ENCODE peak calls at places on chromosomes 16 and 17, in seven cellular contexts. One of them, this sample, is unnamed.
A peak's percentile ranks its signal among the peaks of the same experiment; 100 is the strongest.

GRCh38 chr17:17109896-17110295 is 67.6 kb downstream of the MPRIP start:
- DNase-seq in activated naive CD4-positive, alpha-beta T cell treated with anti-CD3 and anti-CD28 coated beads for 36 hours: peak; percentile 29
- DNase-seq in GM18507: no peak
- DNase-seq in T-cell: peak; percentile 35
- DNase-seq in psoas muscle: peak; percentile 56
- DNase-seq in GM23248: no peak
- DNase-seq in mesendoderm: no peak
- DNase-seq in this sample: no peak

GRCh38 chr17:76793775-76794174 is 55.9 kb downstream of the MFSD11 start:
- DNase-seq in GM18507: no peak
- DNase-seq in psoas muscle: no peak
- DNase-seq in mesendoderm: peak; percentile 80
- DNase-seq in GM23248: peak; percentile 40
- DNase-seq in activated naive CD4-positive, alpha-beta T cell treated with anti-CD3 and anti-CD28 coated beads for 36 hours: peak; percentile 26
- DNase-seq in T-cell: no peak
- DNase-seq in this sample: peak; percentile 73

GRCh38 chr16:83403751-83404150 is 404.0 kb upstream of the HSBP1 start:
- DNase-seq in mesendoderm: no peak
- DNase-seq in T-cell: no peak
- DNase-seq in GM18507: no peak
- DNase-seq in activated naive CD4-positive, alpha-beta T cell treated with anti-CD3 and anti-CD28 coated beads for 36 hours: no peak
- DNase-seq in psoas muscle: no peak
- DNase-seq in GM23248: peak; percentile 90
- DNase-seq in this sample: peak; percentile 87

GRCh38 chr17:14118951-14119350 is 49.6 kb downstream of the COX10 start:
- DNase-seq in psoas muscle: no peak
- DNase-seq in GM23248: no peak
- DNase-seq in activated naive CD4-positive, alpha-beta T cell treated with anti-CD3 and anti-CD28 coated beads for 36 hours: peak; percentile 37
- DNase-seq in GM18507: no peak
- DNase-seq in mesendoderm: no peak
- DNase-seq in T-cell: no peak
- DNase-seq in this sample: no peak

GRCh38 chr16:78488461-78488860 is 389.0 kb downstream of the WWOX start:
- DNase-seq in activated naive CD4-positive, alpha-beta T cell treated with anti-CD3 and anti-CD28 coated beads for 36 hours: no peak
- DNase-seq in GM23248: no peak
- DNase-seq in GM18507: no peak
- DNase-seq in mesendoderm: no peak
- DNase-seq in T-cell: no peak
- DNase-seq in psoas muscle: no peak
- DNase-seq in this sample: no peak

GRCh38 chr16:71895679-71896385 is 501 bp downstream of the IST1 start:
- DNase-seq in GM18507: no peak
- DNase-seq in psoas muscle: peak; percentile 69
- DNase-seq in mesendoderm: no peak
- DNase-seq in activated naive CD4-positive, alpha-beta T cell treated with anti-CD3 and anti-CD28 coated beads for 36 hours: peak; percentile 43
- DNase-seq in T-cell: no peak
- DNase-seq in GM23248: peak; percentile 68
- DNase-seq in this sample: peak; percentile 69

GRCh38 chr16:9047689-9048301 is 43.6 kb upstream of the HAPSTR1 start:
- DNase-seq in activated naive CD4-positive, alpha-beta T cell treated with anti-CD3 and anti-CD28 coated beads for 36 hours: peak; percentile 81
- DNase-seq in GM23248: peak; percentile 100
- DNase-seq in T-cell: no peak
- DNase-seq in GM18507: no peak
- DNase-seq in psoas muscle: peak; percentile 93
- DNase-seq in mesendoderm: peak; percentile 98
- DNase-seq in this sample: peak; percentile 100

GRCh38 chr17:32103476-32104113 is 38.7 kb upstream of the RHOT1 start:
- DNase-seq in GM18507: no peak
- DNase-seq in mesendoderm: no peak
- DNase-seq in activated naive CD4-positive, alpha-beta T cell treated with anti-CD3 and anti-CD28 coated beads for 36 hours: no peak
- DNase-seq in T-cell: no peak
- DNase-seq in psoas muscle: no peak
- DNase-seq in GM23248: no peak
- DNase-seq in this sample: no peak

GRCh38 chr17:14741516-14741915 is 440.6 kb downstream of the HS3ST3B1 start:
- DNase-seq in mesendoderm: no peak
- DNase-seq in GM18507: no peak
- DNase-seq in activated naive CD4-positive, alpha-beta T cell treated with anti-CD3 and anti-CD28 coated beads for 36 hours: no peak
- DNase-seq in GM23248: peak; percentile 42
- DNase-seq in T-cell: no peak
- DNase-seq in psoas muscle: no peak
- DNase-seq in this sample: peak; percentile 46

GRCh38 chr16:60491258-60491657 is 1545.0 kb downstream of the CDH8 start:
- DNase-seq in psoas muscle: no peak
- DNase-seq in GM18507: no peak
- DNase-seq in T-cell: no peak
- DNase-seq in activated naive CD4-positive, alpha-beta T cell treated with anti-CD3 and anti-CD28 coated beads for 36 hours: no peak
- DNase-seq in mesendoderm: no peak
- DNase-seq in GM23248: no peak
- DNase-seq in this sample: no peak

GRCh38 chr16:53817117-53817516 is 113.2 kb downstream of the FTO start:
- DNase-seq in psoas muscle: no peak
- DNase-seq in activated naive CD4-positive, alpha-beta T cell treated with anti-CD3 and anti-CD28 coated beads for 36 hours: no peak
- DNase-seq in mesendoderm: peak; percentile 51
- DNase-seq in T-cell: no peak
- DNase-seq in GM23248: peak; percentile 95
- DNase-seq in GM18507: no peak
- DNase-seq in this sample: peak; percentile 93

GRCh38 chr17:41082565-41083136 is 1.3 kb upstream of the KRTAP4-7 start:
- DNase-seq in GM18507: no peak
- DNase-seq in T-cell: no peak
- DNase-seq in GM23248: peak; percentile 38
- DNase-seq in activated naive CD4-positive, alpha-beta T cell treated with anti-CD3 and anti-CD28 coated beads for 36 hours: no peak
- DNase-seq in psoas muscle: no peak
- DNase-seq in mesendoderm: no peak
- DNase-seq in this sample: peak; percentile 93

GRCh38 chr17:3575506-3575905 is 17.9 kb upstream of the TRPV3 start:
- DNase-seq in mesendoderm: no peak
- DNase-seq in activated naive CD4-positive, alpha-beta T cell treated with anti-CD3 and anti-CD28 coated beads for 36 hours: no peak
- DNase-seq in GM23248: peak; percentile 94
- DNase-seq in T-cell: no peak
- DNase-seq in GM18507: no peak
- DNase-seq in psoas muscle: no peak
- DNase-seq in this sample: peak; percentile 92

GRCh38 chr17:21680366-21680765 is 12.0 kb upstream of the KCNJ18 start:
- DNase-seq in mesendoderm: no peak
- DNase-seq in T-cell: no peak
- DNase-seq in activated naive CD4-positive, alpha-beta T cell treated with anti-CD3 and anti-CD28 coated beads for 36 hours: no peak
- DNase-seq in GM18507: no peak
- DNase-seq in psoas muscle: no peak
- DNase-seq in GM23248: no peak
- DNase-seq in this sample: no peak